ENCODE peak calls at places on chromosomes 6 and 20, in five cellular contexts. One of them, this sample, is unnamed.

GRCh38 chr20:16491277-16491912 is 81.9 kb downstream of the KIF16B start:
- DNase-seq in psoas muscle: no peak
- DNase-seq in GM23248: peak; percentile 65
- DNase-seq in tibial artery: peak; percentile 35
- DNase-seq in AG04450: no peak
- DNase-seq in this sample: no peak

GRCh38 chr6:157462956-157463742 is 82.2 kb downstream of the ZDHHC14 start:
- DNase-seq in AG04450: no peak
- DNase-seq in tibial artery: no peak
- DNase-seq in psoas muscle: no peak
- DNase-seq in GM23248: no peak
- DNase-seq in this sample: no peak

GRCh38 chr6:113489946-113490345 is 367.2 kb upstream of the MARCKS start:
- DNase-seq in GM23248: peak; percentile 7
- DNase-seq in psoas muscle: no peak
- DNase-seq in AG04450: no peak
- DNase-seq in tibial artery: no peak
- DNase-seq in this sample: no peak

GRCh38 chr6:145756170-145756662 is 20.9 kb upstream of the EPM2A start:
- DNase-seq in GM23248: peak; percentile 79
- DNase-seq in psoas muscle: peak; percentile 16
- DNase-seq in AG04450: peak; percentile 78
- DNase-seq in tibial artery: peak; percentile 37
- DNase-seq in this sample: peak; percentile 97

GRCh38 chr6:38649744-38650143 is 10.0 kb upstream of the BTBD9 start:
- DNase-seq in GM23248: no peak
- DNase-seq in psoas muscle: no peak
- DNase-seq in tibial artery: no peak
- DNase-seq in AG04450: no peak
- DNase-seq in this sample: no peak

GRCh38 chr20:50645253-50646068 is 45.9 kb downstream of the RIPOR3 start:
- DNase-seq in GM23248: peak; percentile 95
- DNase-seq in psoas muscle: peak; percentile 83
- DNase-seq in AG04450: peak; percentile 100
- DNase-seq in tibial artery: peak; percentile 79
- DNase-seq in this sample: peak; percentile 94

GRCh38 chr20:32064667-32065066 is 12.6 kb downstream of the HCK start:
- DNase-seq in tibial artery: no peak
- DNase-seq in AG04450: no peak
- DNase-seq in GM23248: no peak
- DNase-seq in psoas muscle: no peak
- DNase-seq in this sample: no peak

GRCh38 chr6:16719488-16719887 is 41.8 kb downstream of the ATXN1 start:
- DNase-seq in psoas muscle: no peak
- DNase-seq in AG04450: no peak
- DNase-seq in GM23248: no peak
- DNase-seq in tibial artery: no peak
- DNase-seq in this sample: no peak

GRCh38 chr6:34178361-34179105 is 32.6 kb upstream of the GRM4 start:
- DNase-seq in tibial artery: no peak
- DNase-seq in psoas muscle: no peak
- DNase-seq in AG04450: no peak
- DNase-seq in GM23248: no peak
- DNase-seq in this sample: no peak

GRCh38 chr6:21228411-21228810 is 365.1 kb upstream of the SOX4 start:
- DNase-seq in GM23248: peak; percentile 76
- DNase-seq in psoas muscle: no peak
- DNase-seq in tibial artery: no peak
- DNase-seq in AG04450: no peak
- DNase-seq in this sample: no peak

GRCh38 chr6:34142599-34142998 is 3.3 kb downstream of the GRM4 start:
- DNase-seq in psoas muscle: no peak
- DNase-seq in tibial artery: no peak
- DNase-seq in GM23248: no peak
- DNase-seq in AG04450: no peak
- DNase-seq in this sample: no peak

GRCh38 chr6:104526383-104526782 is 333.3 kb downstream of the HACE1 start:
- DNase-seq in psoas muscle: no peak
- DNase-seq in tibial artery: no peak
- DNase-seq in GM23248: no peak
- DNase-seq in AG04450: no peak
- DNase-seq in this sample: no peak

GRCh38 chr20:54174452-54175175 is 828 bp upstream of the CYP24A1 start:
- DNase-seq in AG04450: no peak
- DNase-seq in GM23248: no peak
- DNase-seq in tibial artery: no peak
- DNase-seq in psoas muscle: no peak
- DNase-seq in this sample: no peak

GRCh38 chr6:151731313-151731712 is 76.2 kb upstream of the ESR1 start:
- DNase-seq in GM23248: no peak
- DNase-seq in AG04450: no peak
- DNase-seq in tibial artery: no peak
- DNase-seq in psoas muscle: no peak
- DNase-seq in this sample: no peak

GRCh38 chr20:52622086-52622485 is 350.1 kb upstream of the TSHZ2 start:
- DNase-seq in GM23248: peak; percentile 49
- DNase-seq in tibial artery: no peak
- DNase-seq in psoas muscle: no peak
- DNase-seq in AG04450: no peak
- DNase-seq in this sample: peak; percentile 2

GRCh38 chr6:26438000-26438399 is 2.3 kb upstream of the BTN3A3 start:
- DNase-seq in AG04450: no peak
- DNase-seq in psoas muscle: no peak
- DNase-seq in GM23248: no peak
- DNase-seq in tibial artery: no peak
- DNase-seq in this sample: no peak

GRCh38 chr6:7052441-7052936 is 55.3 kb upstream of the RREB1 start:
- DNase-seq in GM23248: peak; percentile 79
- DNase-seq in tibial artery: peak; percentile 28
- DNase-seq in psoas muscle: peak; percentile 79
- DNase-seq in AG04450: no peak
- DNase-seq in this sample: peak; percentile 86

GRCh38 chr20:59161626-59162170 is 1.9 kb upstream of the ZNF831 start:
- DNase-seq in psoas muscle: no peak
- DNase-seq in AG04450: no peak
- DNase-seq in tibial artery: no peak
- DNase-seq in GM23248: no peak
- DNase-seq in this sample: no peak
- H3K4me3 ChIP-seq in psoas muscle: no peak overlapping the region
- H3K4me3 ChIP-seq in AG04450: no peak overlapping the region
- H3K4me3 ChIP-seq in tibial artery: no peak overlapping the region
- H3K4me3 ChIP-seq in GM23248: no peak overlapping the region
- H3K4me3 ChIP-seq in this sample: no peak overlapping the region

DNA sequence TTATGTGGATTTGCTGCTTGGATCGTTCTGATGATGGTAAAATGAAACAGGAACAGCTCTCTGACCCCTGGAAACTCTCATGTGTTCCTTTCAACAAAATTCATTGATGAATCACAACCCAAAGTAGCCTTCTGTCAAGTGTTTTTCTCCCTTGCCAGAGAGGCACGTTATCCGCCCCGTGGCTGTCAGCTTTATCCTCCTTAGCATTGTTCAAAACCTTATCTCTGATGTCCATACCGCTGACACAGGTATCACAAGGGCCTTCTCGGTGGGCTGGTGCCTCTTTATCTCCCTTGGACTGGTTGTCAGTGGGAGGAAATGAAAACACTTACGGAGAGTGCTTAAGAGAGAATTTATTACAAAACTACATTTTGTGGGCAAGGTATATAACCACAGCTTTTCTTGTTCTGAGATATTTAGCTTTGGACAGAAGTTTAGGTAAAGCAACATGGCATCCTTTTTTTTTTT is 84.9 kb downstream of the TIAM2 start:
- DNase-seq in AG04450: no peak
- DNase-seq in tibial artery: no peak
- DNase-seq in psoas muscle: no peak
- DNase-seq in GM23248: no peak
- DNase-seq in this sample: no peak
- H3K4me3 ChIP-seq in AG04450: no peak overlapping the region
- H3K4me3 ChIP-seq in tibial artery: no peak overlapping the region
- H3K4me3 ChIP-seq in psoas muscle: no peak overlapping the region
- H3K4me3 ChIP-seq in GM23248: no peak overlapping the region
- H3K4me3 ChIP-seq in this sample: no peak overlapping the region

DNA sequence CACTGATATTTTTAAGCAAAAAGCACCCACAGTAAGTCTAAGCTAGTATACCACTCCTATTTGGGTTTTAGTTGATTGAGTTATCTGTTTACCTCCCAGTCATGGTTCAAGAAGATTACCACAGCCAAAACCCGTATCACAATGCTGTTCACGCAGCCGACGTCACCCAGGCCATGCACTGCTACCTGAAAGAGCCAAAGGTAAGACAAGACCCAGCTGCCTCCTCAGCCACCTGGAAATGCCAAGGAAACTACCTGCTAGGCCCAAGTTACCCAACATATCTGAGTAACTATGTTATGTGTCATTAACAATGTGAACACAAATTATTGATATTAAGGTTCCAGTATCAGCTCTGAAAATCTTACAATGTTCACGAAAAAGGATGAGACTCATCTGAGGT is 96.1 kb downstream of the MTFR2 start:
- DNase-seq in AG04450: no peak
- DNase-seq in psoas muscle: no peak
- DNase-seq in GM23248: no peak
- DNase-seq in tibial artery: no peak
- DNase-seq in this sample: no peak
- H3K4me3 ChIP-seq in AG04450: no peak overlapping the region
- H3K4me3 ChIP-seq in psoas muscle: no peak overlapping the region
- H3K4me3 ChIP-seq in GM23248: no peak overlapping the region
- H3K4me3 ChIP-seq in tibial artery: no peak overlapping the region
- H3K4me3 ChIP-seq in this sample: no peak overlapping the region

DNA sequence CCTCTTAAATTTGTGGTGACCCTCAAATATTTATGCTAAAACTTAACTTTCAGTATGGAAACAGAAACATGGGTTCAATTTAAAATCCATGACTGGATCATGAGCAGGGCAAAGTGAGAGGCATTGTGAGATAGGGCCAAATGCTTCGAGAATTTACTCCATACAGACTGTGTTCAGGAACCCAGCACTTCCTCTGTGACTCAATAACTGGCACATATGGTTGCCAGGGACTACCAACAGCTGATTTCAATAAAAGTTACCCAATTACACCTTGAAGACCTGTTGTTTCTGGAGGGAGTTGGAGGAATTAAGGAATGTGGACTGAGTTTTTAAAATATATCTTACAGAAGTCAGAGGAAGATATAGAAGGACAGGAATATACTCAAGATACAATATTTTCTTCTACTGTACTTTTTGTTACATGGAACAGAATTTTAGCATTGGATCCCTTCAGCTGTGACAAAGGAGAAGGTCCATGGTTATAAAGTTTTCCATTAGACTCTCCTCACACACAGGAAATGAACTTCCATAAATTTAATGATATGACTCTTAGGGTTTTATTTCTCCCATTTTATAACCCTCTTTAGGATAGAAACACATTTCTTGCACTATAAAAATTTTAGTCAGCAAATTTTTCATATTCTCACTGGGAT is 258.5 kb downstream of the KHDC1L start:
- DNase-seq in GM23248: peak; percentile 57
- DNase-seq in psoas muscle: no peak
- DNase-seq in AG04450: no peak
- DNase-seq in tibial artery: no peak
- DNase-seq in this sample: no peak
- H3K4me3 ChIP-seq in GM23248: no peak overlapping the region
- H3K4me3 ChIP-seq in psoas muscle: no peak overlapping the region
- H3K4me3 ChIP-seq in AG04450: no peak overlapping the region
- H3K4me3 ChIP-seq in tibial artery: no peak overlapping the region
- H3K4me3 ChIP-seq in this sample: no peak overlapping the region

GRCh38 chr6:30760537-30760936 is 16.2 kb upstream of the IER3 start:
- DNase-seq in psoas muscle: no peak
- DNase-seq in GM23248: no peak
- DNase-seq in tibial artery: no peak
- DNase-seq in AG04450: no peak
- DNase-seq in this sample: no peak

GRCh38 chr6:30763155-30763617 is 18.8 kb upstream of the IER3 start:
- DNase-seq in AG04450: no peak
- DNase-seq in GM23248: no peak
- DNase-seq in tibial artery: no peak
- DNase-seq in psoas muscle: no peak
- DNase-seq in this sample: no peak

GRCh38 chr6:30766461-30767157 is 22.3 kb upstream of the IER3 start:
- DNase-seq in psoas muscle: no peak
- DNase-seq in AG04450: no peak
- DNase-seq in tibial artery: no peak
- DNase-seq in GM23248: no peak
- DNase-seq in this sample: no peak

GRCh38 chr6:30761791-30762429 is 17.6 kb upstream of the IER3 start:
- DNase-seq in AG04450: no peak
- DNase-seq in psoas muscle: no peak
- DNase-seq in GM23248: no peak
- DNase-seq in tibial artery: no peak
- DNase-seq in this sample: no peak

DNA sequence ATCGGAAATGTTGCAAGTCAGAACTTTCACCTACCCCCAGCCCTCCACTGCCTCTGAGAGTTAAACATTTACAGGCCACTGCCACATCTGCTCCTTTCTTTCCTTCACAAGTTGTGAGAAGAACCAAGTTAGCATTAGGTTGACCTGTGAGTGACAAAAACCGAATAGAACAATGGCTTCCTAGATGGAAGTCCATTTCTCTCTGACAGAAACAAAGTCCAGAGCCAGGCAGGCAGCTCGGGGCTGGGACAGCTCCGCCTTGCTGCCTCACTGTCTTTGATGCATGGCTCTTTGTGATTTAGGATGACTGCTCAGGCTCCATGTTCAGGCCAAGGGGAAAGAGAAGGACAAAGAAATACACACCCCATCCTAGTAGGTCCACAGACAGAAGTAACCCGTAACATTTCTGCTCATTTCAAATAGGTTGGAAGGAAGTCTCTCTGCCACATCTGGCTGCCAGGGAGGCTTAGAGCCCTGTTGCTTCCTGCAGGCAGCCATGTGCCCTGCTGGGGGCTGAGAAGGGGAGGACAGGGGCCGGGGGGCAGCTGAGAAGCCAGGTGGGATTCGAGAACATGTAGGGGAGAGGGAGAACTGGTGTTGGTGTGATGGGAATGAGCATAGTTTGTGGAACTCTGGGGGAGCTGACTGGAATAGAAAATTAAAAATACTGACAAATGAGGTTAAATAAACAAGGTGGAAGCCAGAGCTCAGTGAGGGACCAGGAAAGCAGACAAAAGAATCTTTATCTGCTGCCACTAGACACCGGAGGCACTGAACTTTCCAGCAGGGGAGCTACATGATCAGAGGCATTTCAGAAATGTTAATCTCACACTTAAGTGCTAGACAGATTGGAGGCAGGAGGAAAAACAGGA is 19.5 kb upstream of the IER3 start:
- DNase-seq in psoas muscle: no peak
- DNase-seq in tibial artery: no peak
- DNase-seq in AG04450: no peak
- DNase-seq in GM23248: peak; percentile 39
- DNase-seq in this sample: no peak
- H3K4me3 ChIP-seq in psoas muscle: no peak overlapping the region
- H3K4me3 ChIP-seq in tibial artery: no peak overlapping the region
- H3K4me3 ChIP-seq in AG04450: no peak overlapping the region
- H3K4me3 ChIP-seq in GM23248: no peak overlapping the region
- H3K4me3 ChIP-seq in this sample: no peak overlapping the region

GRCh38 chr20:46126440-46127056 is 8.4 kb downstream of the CD40 start:
- DNase-seq in tibial artery: no peak
- DNase-seq in AG04450: no peak
- DNase-seq in GM23248: no peak
- DNase-seq in psoas muscle: no peak
- DNase-seq in this sample: no peak
- H3K4me3 ChIP-seq in tibial artery: no peak overlapping the region
- H3K4me3 ChIP-seq in AG04450: no peak overlapping the region
- H3K4me3 ChIP-seq in GM23248: no peak overlapping the region
- H3K4me3 ChIP-seq in psoas muscle: no peak overlapping the region
- H3K4me3 ChIP-seq in this sample: no peak overlapping the region

GRCh38 chr20:36091561-36092423 is 62.7 kb upstream of the EPB41L1 start:
- DNase-seq in psoas muscle: no peak
- DNase-seq in GM23248: no peak
- DNase-seq in AG04450: no peak
- DNase-seq in tibial artery: no peak
- DNase-seq in this sample: no peak
- H3K4me3 ChIP-seq in psoas muscle: peak overlapping the region; percentile 73
- H3K4me3 ChIP-seq in GM23248: peak overlapping the region; percentile 75
- H3K4me3 ChIP-seq in AG04450: peak overlapping the region; percentile 67
- H3K4me3 ChIP-seq in tibial artery: peak overlapping the region; percentile 55
- H3K4me3 ChIP-seq in this sample: peak overlapping the region; percentile 54

This sample was measured in skeletal muscle cell.